ENCODE peak calls at places on chromosomes 3 and 15, in nine cellular contexts. One of them, this sample, is unnamed.

GRCh38 chr15:89332446-89332845 is 2.2 kb downstream of the POLG start:
- DNase-seq in head of caudate nucleus: no peak
- DNase-seq in renal cortical epithelial cell: no peak
- DNase-seq in NCI-H446 treated with DMSO at 0.1 percent for 48 hours: no peak
- DNase-seq in activated T-cell treated with anti-CD3 and anti-CD28 coated beads, Interleukin-2, amount 50 U/mL, for 72 hours: no peak
- DNase-seq in heart left ventricle: no peak
- DNase-seq in T follicular helper cell: no peak
- DNase-seq in nucleus accumbens: no peak
- DNase-seq in G401: no peak
- DNase-seq in this sample: no peak

GRCh38 chr15:56459096-56459495 is 5.8 kb downstream of the MNS1 start:
- DNase-seq in head of caudate nucleus: no peak
- DNase-seq in renal cortical epithelial cell: no peak
- DNase-seq in NCI-H446 treated with DMSO at 0.1 percent for 48 hours: no peak
- DNase-seq in activated T-cell treated with anti-CD3 and anti-CD28 coated beads, Interleukin-2, amount 50 U/mL, for 72 hours: no peak
- DNase-seq in heart left ventricle: no peak
- DNase-seq in T follicular helper cell: no peak
- DNase-seq in nucleus accumbens: no peak
- DNase-seq in G401: no peak
- DNase-seq in this sample: no peak

GRCh38 chr3:187899246-187899645 is 154.0 kb upstream of the BCL6 start:
- DNase-seq in head of caudate nucleus: no peak
- DNase-seq in renal cortical epithelial cell: no peak
- DNase-seq in NCI-H446 treated with DMSO at 0.1 percent for 48 hours: no peak
- DNase-seq in activated T-cell treated with anti-CD3 and anti-CD28 coated beads, Interleukin-2, amount 50 U/mL, for 72 hours: no peak
- DNase-seq in heart left ventricle: no peak
- DNase-seq in T follicular helper cell: no peak
- DNase-seq in nucleus accumbens: no peak
- DNase-seq in G401: no peak
- DNase-seq in this sample: no peak

GRCh38 chr3:118538187-118538586 is 496.5 kb downstream of the IGSF11 start:
- DNase-seq in head of caudate nucleus: no peak
- DNase-seq in renal cortical epithelial cell: no peak
- DNase-seq in NCI-H446 treated with DMSO at 0.1 percent for 48 hours: no peak
- DNase-seq in activated T-cell treated with anti-CD3 and anti-CD28 coated beads, Interleukin-2, amount 50 U/mL, for 72 hours: no peak
- DNase-seq in heart left ventricle: no peak
- DNase-seq in T follicular helper cell: no peak
- DNase-seq in nucleus accumbens: no peak
- DNase-seq in G401: no peak
- DNase-seq in this sample: no peak

GRCh38 chr3:56302417-56302816 is 165.8 kb downstream of the ERC2 start:
- DNase-seq in head of caudate nucleus: no peak
- DNase-seq in renal cortical epithelial cell: peak
- DNase-seq in NCI-H446 treated with DMSO at 0.1 percent for 48 hours: no peak
- DNase-seq in activated T-cell treated with anti-CD3 and anti-CD28 coated beads, Interleukin-2, amount 50 U/mL, for 72 hours: no peak
- DNase-seq in heart left ventricle: no peak
- DNase-seq in T follicular helper cell: no peak
- DNase-seq in nucleus accumbens: no peak
- DNase-seq in G401: no peak
- DNase-seq in this sample: no peak

GRCh38 chr3:12394516-12395271 is 89.6 kb upstream of the TSEN2 start:
- DNase-seq in head of caudate nucleus: no peak
- DNase-seq in renal cortical epithelial cell: no peak
- DNase-seq in NCI-H446 treated with DMSO at 0.1 percent for 48 hours: no peak
- DNase-seq in activated T-cell treated with anti-CD3 and anti-CD28 coated beads, Interleukin-2, amount 50 U/mL, for 72 hours: no peak
- DNase-seq in heart left ventricle: no peak
- DNase-seq in T follicular helper cell: no peak
- DNase-seq in nucleus accumbens: no peak
- DNase-seq in G401: no peak
- DNase-seq in this sample: no peak

GRCh38 chr3:20023663-20024417 is 11.8 kb upstream of the PP2D1 start:
- DNase-seq in head of caudate nucleus: peak
- DNase-seq in renal cortical epithelial cell: no peak
- DNase-seq in NCI-H446 treated with DMSO at 0.1 percent for 48 hours: no peak
- DNase-seq in activated T-cell treated with anti-CD3 and anti-CD28 coated beads, Interleukin-2, amount 50 U/mL, for 72 hours: no peak
- DNase-seq in heart left ventricle: peak
- DNase-seq in T follicular helper cell: no peak
- DNase-seq in nucleus accumbens: no peak
- DNase-seq in G401: no peak
- DNase-seq in this sample: peak

GRCh38 chr3:65582012-65582717 is 456.6 kb downstream of the MAGI1 start:
- DNase-seq in head of caudate nucleus: no peak
- DNase-seq in renal cortical epithelial cell: peak
- DNase-seq in NCI-H446 treated with DMSO at 0.1 percent for 48 hours: no peak
- DNase-seq in activated T-cell treated with anti-CD3 and anti-CD28 coated beads, Interleukin-2, amount 50 U/mL, for 72 hours: no peak
- DNase-seq in heart left ventricle: no peak
- DNase-seq in T follicular helper cell: no peak
- DNase-seq in nucleus accumbens: no peak
- DNase-seq in G401: no peak
- DNase-seq in this sample: no peak

GRCh38 chr3:190074817-190075216 is 45.9 kb downstream of the P3H2 start:
- DNase-seq in head of caudate nucleus: no peak
- DNase-seq in renal cortical epithelial cell: no peak
- DNase-seq in NCI-H446 treated with DMSO at 0.1 percent for 48 hours: no peak
- DNase-seq in activated T-cell treated with anti-CD3 and anti-CD28 coated beads, Interleukin-2, amount 50 U/mL, for 72 hours: no peak
- DNase-seq in heart left ventricle: no peak
- DNase-seq in T follicular helper cell: no peak
- DNase-seq in nucleus accumbens: no peak
- DNase-seq in G401: no peak
- DNase-seq in this sample: no peak

GRCh38 chr3:115062412-115062956 is 84.6 kb downstream of the ZBTB20 start:
- DNase-seq in head of caudate nucleus: no peak
- DNase-seq in renal cortical epithelial cell: peak
- DNase-seq in NCI-H446 treated with DMSO at 0.1 percent for 48 hours: no peak
- DNase-seq in activated T-cell treated with anti-CD3 and anti-CD28 coated beads, Interleukin-2, amount 50 U/mL, for 72 hours: no peak
- DNase-seq in heart left ventricle: no peak
- DNase-seq in T follicular helper cell: no peak
- DNase-seq in nucleus accumbens: no peak
- DNase-seq in G401: no peak
- DNase-seq in this sample: no peak

GRCh38 chr3:149501524-149501923 is 27.0 kb downstream of the TM4SF4 start:
- DNase-seq in head of caudate nucleus: no peak
- DNase-seq in renal cortical epithelial cell: peak
- DNase-seq in NCI-H446 treated with DMSO at 0.1 percent for 48 hours: no peak
- DNase-seq in activated T-cell treated with anti-CD3 and anti-CD28 coated beads, Interleukin-2, amount 50 U/mL, for 72 hours: no peak
- DNase-seq in heart left ventricle: no peak
- DNase-seq in T follicular helper cell: no peak
- DNase-seq in nucleus accumbens: no peak
- DNase-seq in G401: no peak
- DNase-seq in this sample: no peak

GRCh38 chr15:64356443-64357040 is 569 bp upstream of the CSNK1G1 start:
- DNase-seq in head of caudate nucleus: no peak
- DNase-seq in renal cortical epithelial cell: peak
- DNase-seq in NCI-H446 treated with DMSO at 0.1 percent for 48 hours: no peak
- DNase-seq in activated T-cell treated with anti-CD3 and anti-CD28 coated beads, Interleukin-2, amount 50 U/mL, for 72 hours: no peak
- DNase-seq in heart left ventricle: no peak
- DNase-seq in T follicular helper cell: no peak
- DNase-seq in nucleus accumbens: no peak
- DNase-seq in G401: no peak
- DNase-seq in this sample: no peak

GRCh38 chr15:62307551-62307950 is 142.5 kb upstream of the C2CD4B start:
- DNase-seq in head of caudate nucleus: no peak
- DNase-seq in renal cortical epithelial cell: peak
- DNase-seq in NCI-H446 treated with DMSO at 0.1 percent for 48 hours: no peak
- DNase-seq in activated T-cell treated with anti-CD3 and anti-CD28 coated beads, Interleukin-2, amount 50 U/mL, for 72 hours: no peak
- DNase-seq in heart left ventricle: no peak
- DNase-seq in T follicular helper cell: no peak
- DNase-seq in nucleus accumbens: no peak
- DNase-seq in G401: no peak
- DNase-seq in this sample: no peak

GRCh38 chr3:105923151-105923550 is 54.3 kb upstream of the CBLB start:
- DNase-seq in head of caudate nucleus: no peak
- DNase-seq in renal cortical epithelial cell: no peak
- DNase-seq in NCI-H446 treated with DMSO at 0.1 percent for 48 hours: no peak
- DNase-seq in activated T-cell treated with anti-CD3 and anti-CD28 coated beads, Interleukin-2, amount 50 U/mL, for 72 hours: no peak
- DNase-seq in heart left ventricle: no peak
- DNase-seq in T follicular helper cell: no peak
- DNase-seq in nucleus accumbens: no peak
- DNase-seq in G401: no peak
- DNase-seq in this sample: no peak

GRCh38 chr15:67511606-67512005 is 9.3 kb upstream of the C15orf61 start:
- DNase-seq in head of caudate nucleus: no peak
- DNase-seq in renal cortical epithelial cell: no peak
- DNase-seq in NCI-H446 treated with DMSO at 0.1 percent for 48 hours: no peak
- DNase-seq in activated T-cell treated with anti-CD3 and anti-CD28 coated beads, Interleukin-2, amount 50 U/mL, for 72 hours: peak
- DNase-seq in heart left ventricle: no peak
- DNase-seq in T follicular helper cell: no peak
- DNase-seq in nucleus accumbens: no peak
- DNase-seq in G401: no peak
- DNase-seq in this sample: no peak

GRCh38 chr15:76060098-76060989 is 559 bp downstream of the TMEM266 start:
- DNase-seq in head of caudate nucleus: no peak
- DNase-seq in renal cortical epithelial cell: no peak
- DNase-seq in NCI-H446 treated with DMSO at 0.1 percent for 48 hours: no peak
- DNase-seq in activated T-cell treated with anti-CD3 and anti-CD28 coated beads, Interleukin-2, amount 50 U/mL, for 72 hours: peak
- DNase-seq in heart left ventricle: no peak
- DNase-seq in T follicular helper cell: no peak
- DNase-seq in nucleus accumbens: no peak
- DNase-seq in G401: peak
- DNase-seq in this sample: no peak

GRCh38 chr15:85041230-85041629 is 59.6 kb downstream of the PDE8A start:
- DNase-seq in head of caudate nucleus: no peak
- DNase-seq in renal cortical epithelial cell: no peak
- DNase-seq in NCI-H446 treated with DMSO at 0.1 percent for 48 hours: no peak
- DNase-seq in activated T-cell treated with anti-CD3 and anti-CD28 coated beads, Interleukin-2, amount 50 U/mL, for 72 hours: no peak
- DNase-seq in heart left ventricle: no peak
- DNase-seq in T follicular helper cell: no peak
- DNase-seq in nucleus accumbens: no peak
- DNase-seq in G401: no peak
- DNase-seq in this sample: peak

This sample was measured in substantia nigra.